ENCODE peak calls at places on chromosomes 4 and X, in nine cellular contexts. W is frontal cortex; B is Caki2; U is stimulated activated CD4-positive, alpha-beta T cell treated with anti-CD3 and anti-CD28 coated beads, Interleukin-15, amount 100 ng/mL, for 1 hour; F is activated CD4-positive, alpha-beta T cell treated with anti-CD3 and anti-CD28 coated beads for 24 hours; K is left colon; J is RWPE1; P is EL; S is nucleus accumbens. N is an unnamed sample.

GRCh38 chrX:22325091-22325490 is 52.4 kb downstream of the CBLL2 start:
- DNase-seq in U (no peak), K (no peak), B (no peak), P (peak; percentile 7), J (no peak), F (no peak), S (no peak), W (no peak), N (no peak)

GRCh38 chr4:101123231-101123630 is 224.1 kb downstream of the PPP3CA start:
- DNase-seq in K (peak; percentile 23), S (no peak), F (no peak), B (no peak), U (no peak), J (no peak), W (no peak), P (no peak), N (no peak)

GRCh38 chrX:44914532-44915198 is 41.7 kb downstream of the KDM6A start:
- DNase-seq in S (no peak), B (peak; percentile 53), J (no peak), W (no peak), P (peak; percentile 26), F (no peak), K (no peak), U (no peak), N (no peak)

GRCh38 chrX:102684772-102685520 is 27.3 kb upstream of the GPRASP2 start:
- DNase-seq in S (no peak), F (no peak), J (no peak), U (no peak), W (no peak), K (no peak), P (no peak), B (no peak), N (no peak)

GRCh38 chr4:102500371-102501175 is 586 bp upstream of the NFKB1 start:
- DNase-seq in J (peak; percentile 39), S (no peak), W (peak; percentile 54), U (no peak), F (no peak), K (peak; percentile 73), P (peak; percentile 71), B (peak; percentile 68), N (peak; percentile 62)

GRCh38 chrX:42093756-42094155 is 170.4 kb upstream of the CASK start:
- DNase-seq in K (no peak), F (no peak), U (no peak), W (no peak), B (peak; percentile 25), J (no peak), P (peak; percentile 10), S (no peak), N (no peak)

GRCh38 chr4:76539979-76540378 is 105.0 kb downstream of the SHROOM3 start:
- DNase-seq in B (no peak), S (no peak), J (no peak), F (no peak), P (peak; percentile 11), K (no peak), W (no peak), U (no peak), N (no peak)

GRCh38 chr4:3719836-3720235 is 46.3 kb upstream of the ADRA2C start:
- DNase-seq in S (no peak), F (no peak), K (no peak), J (no peak), B (no peak), U (no peak), W (no peak), P (no peak), N (no peak)

GRCh38 chr4:7307391-7308099 is 115.2 kb downstream of the SORCS2 start:
- DNase-seq in B (no peak), S (peak; percentile 24), F (no peak), J (no peak), U (no peak), K (no peak), W (no peak), P (no peak), N (no peak)

GRCh38 chr4:105130945-105131344 is 15.7 kb upstream of the TET2 start:
- DNase-seq in P (no peak), S (no peak), J (no peak), W (no peak), K (no peak), U (no peak), B (no peak), F (no peak), N (no peak)

GRCh38 chr4:168803727-168804126 is 206.3 kb downstream of the CBR4 start:
- DNase-seq in B (peak; percentile 85), P (peak; percentile 70), S (no peak), K (no peak), U (no peak), J (peak; percentile 91), W (no peak), F (no peak), N (no peak)

GRCh38 chr4:60020389-60020788 is 1179.7 kb upstream of the ADGRL3 start:
- DNase-seq in U (no peak), F (no peak), W (no peak), S (no peak), B (no peak), K (no peak), P (no peak), J (no peak), N (no peak)

N was measured in colonic mucosa.